ENCODE peak calls at places on chromosomes 6 and 20, in five cellular contexts. I, F, O, W and N are unnamed samples.
A peak's percentile ranks its signal among the peaks of the same experiment; 100 is the strongest.

GRCh38 chr6:33428219-33428890 is 8.5 kb downstream of the SYNGAP1 start:
- DNase-seq in O (peak; percentile 83), F (no peak), W (peak; percentile 62), I (no peak), N (no peak)

GRCh38 chr6:166625356-166625755 is 1.7 kb downstream of the RPS6KA2 start:
- DNase-seq in O (no peak), F (no peak), I (no peak), W (peak; percentile 38), N (no peak)

GRCh38 chr6:79168695-79168980 is 65.8 kb downstream of the HMGN3 start:
- DNase-seq in O (no peak), F (no peak), I (no peak), W (no peak), N (no peak)

GRCh38 chr6:138257638-138258040 is 39.3 kb upstream of the PBOV1 start:
- DNase-seq in I (no peak), W (no peak), F (no peak), O (no peak), N (no peak)

GRCh38 chr6:39433630-39434029 is 111.1 kb upstream of the KCNK16 start:
- DNase-seq in F (no peak), O (no peak), I (no peak), W (no peak), N (no peak)

GRCh38 chr6:107879912-107880311 is 55.8 kb upstream of the SCML4 start:
- DNase-seq in F (no peak), I (no peak), W (no peak), O (no peak), N (no peak)

GRCh38 chr20:20450461-20451027 is 82.6 kb downstream of the INSM1 start:
- DNase-seq in W (no peak), F (no peak), O (no peak), I (no peak), N (no peak)

GRCh38 chr6:44258921-44259320 is 1.6 kb upstream of the SLC35B2 start:
- DNase-seq in I (no peak), O (no peak), F (no peak), W (no peak), N (no peak)

GRCh38 chr6:105545206-105545920 is 142.5 kb upstream of the PREP start:
- DNase-seq in I (no peak), F (no peak), W (no peak), O (no peak), N (no peak)

GRCh38 chr20:50354690-50355592 is 155.2 kb upstream of the PTPN1 start:
- DNase-seq in I (no peak), F (no peak), W (no peak), O (no peak), N (no peak)

GRCh38 chr20:4490045-4490444 is 231.7 kb upstream of the PRND start:
- DNase-seq in W (no peak), F (no peak), O (no peak), I (no peak), N (no peak)

DNA sequence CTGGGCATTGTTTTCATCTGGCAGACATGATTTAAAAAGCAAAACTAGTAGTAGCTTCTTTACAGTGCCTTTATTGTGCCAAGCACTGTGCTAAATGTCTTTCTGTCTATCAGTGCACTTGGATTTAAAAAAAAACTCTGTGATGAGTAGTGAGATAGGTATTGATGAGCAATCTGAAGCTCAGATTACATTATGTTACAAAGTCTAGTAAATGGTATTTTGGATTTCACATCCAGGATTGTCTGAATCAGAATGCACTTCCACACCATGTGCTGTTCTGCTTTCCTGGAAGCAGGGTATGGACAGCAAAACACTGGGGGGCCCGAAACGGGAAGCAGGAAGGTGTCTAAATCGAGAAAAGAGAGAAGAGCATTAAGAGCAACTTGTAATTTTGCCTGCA is 103.4 kb upstream of the CCN2 start:
- DNase-seq in F (peak; percentile 8), O (no peak), W (no peak), I (no peak), N (no peak)
- H3K4me1 ChIP-seq in F (no peaks in the 10 kb centered on the region), O (peaks cover 4% of the 10 kb centered on the region), W (no peaks in the 10 kb centered on the region), I (no peaks in the 10 kb centered on the region), N (no peaks in the 10 kb centered on the region)

GRCh38 chr20:60453847-60454246 is 495.6 kb downstream of the CDH26 start:
- DNase-seq in F (no peak), W (no peak), O (no peak), I (no peak), N (no peak)
- TF ChIP-seq CTCF in F (peak; percentile 8), W (no peak), O (no peak), I (no peak), N (no peak)

GRCh38 chr20:62151835-62152364 is 8.3 kb downstream of the SS18L1 start:
- DNase-seq in I (no peak), F (no peak), W (no peak), O (no peak), N (no peak)
- H3K27ac ChIP-seq in I (no peak overlapping the region), F (no peak overlapping the region), W (no peak overlapping the region), O (no peak overlapping the region), N (no peak overlapping the region)

DNA sequence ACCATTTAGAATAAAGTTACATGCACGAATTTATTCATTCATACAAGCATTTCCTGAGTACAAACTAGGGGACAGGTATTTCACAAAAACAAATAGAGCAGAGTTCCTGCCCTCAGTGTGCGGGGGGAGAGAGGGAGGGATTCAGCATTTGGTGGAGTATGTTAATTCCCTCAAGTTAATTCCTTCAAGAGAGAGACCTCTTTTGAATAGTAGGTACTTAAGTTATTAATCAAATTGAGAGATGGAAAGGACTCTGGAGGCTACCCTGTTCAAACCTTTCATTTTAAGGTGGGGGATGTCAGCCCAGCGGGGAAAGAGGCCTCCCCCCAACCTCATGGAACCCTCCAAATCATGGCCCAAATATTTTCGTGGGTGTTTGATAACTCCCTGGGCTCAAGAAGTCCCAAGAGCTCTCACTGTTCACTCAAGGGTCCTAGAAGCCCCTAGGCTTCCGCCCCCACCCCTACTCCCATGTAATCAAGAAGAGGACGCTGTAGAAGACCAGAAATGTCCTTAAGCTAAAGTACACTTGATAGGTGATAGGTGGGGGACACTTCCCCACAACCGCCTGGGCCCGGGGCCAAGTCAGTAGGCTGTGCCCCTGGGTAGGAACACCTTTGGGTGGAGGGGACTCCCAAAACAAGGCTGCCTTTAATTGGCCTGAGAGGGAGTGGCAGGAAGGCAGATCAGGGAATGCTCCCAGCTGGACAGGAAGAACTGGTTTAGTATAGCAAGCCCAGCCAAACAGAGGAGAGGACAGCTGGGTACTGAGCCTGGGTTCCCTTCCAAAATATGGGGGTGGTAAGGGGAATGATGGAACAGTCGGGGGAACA is 2.9 kb downstream of the SDC4 start:
- DNase-seq in W (no peak), I (peak; percentile 86), F (no peak), O (no peak), N (no peak)
- H3K4me1 ChIP-seq in W (peaks cover 7% of the 10 kb centered on the region), I (peaks cover 81% of the 10 kb centered on the region), F (peaks cover 73% of the 10 kb centered on the region), O (peaks cover 81% of the 10 kb centered on the region), N (peaks cover 48% of the 10 kb centered on the region)

GRCh38 chr6:170284866-170285469 is 5.9 kb downstream of the DLL1 start:
- DNase-seq in O (no peak), W (no peak), I (no peak), F (no peak), N (peak; percentile 32)
- TF ChIP-seq CTCF in O (no peak), W (no peak), I (no peak), F (no peak), N (no peak)